ENCODE peak calls at places on chromosomes 16 and 17, in four cellular contexts. I is GM12891, V is GM12878, O is HepG2. U is an unnamed sample.

GRCh38 chr17:76994237-76994637 is 126.0 kb downstream of the MGAT5B start:
- DNase-seq in O (no peak), I (no peak), V (no peak), U (no peak)

GRCh38 chr16:86481607-86482006 is 28.7 kb upstream of the FOXF1 start:
- DNase-seq in I (no peak), O (no peak), V (no peak), U (no peak)

GRCh38 chr16:24820522-24820921 is 25.2 kb upstream of the SLC5A11 start:
- DNase-seq in V (no peak), O (no peak), I (no peak), U (no peak)

GRCh38 chr17:79573196-79573929 is 37.5 kb downstream of the RBFOX3 start:
- DNase-seq in V (no peak), O (no peak), I (no peak), U (no peak)

GRCh38 chr16:88548985-88549384 is 21.2 kb upstream of the ZC3H18 start:
- DNase-seq in O (no peak), I (no peak), V (no peak), U (no peak)

GRCh38 chr16:79483336-79483735 is 117.2 kb downstream of the MAF start:
- DNase-seq in V (no peak), I (no peak), O (no peak), U (no peak)

GRCh38 chr17:50719144-50719923 is at the start of gene LUC7L3:
- DNase-seq in V (peak), O (peak), I (peak), U (peak)

GRCh38 chr16:77863250-77863649 is 74.9 kb downstream of the VAT1L start:
- DNase-seq in O (no peak), V (no peak), I (no peak), U (no peak)

GRCh38 chr17:51044964-51045363 is 75.7 kb downstream of the SPAG9 start:
- DNase-seq in I (no peak), V (no peak), O (no peak), U (no peak)

GRCh38 chr17:20273741-20274500 is 193.4 kb downstream of the LGALS9B start:
- DNase-seq in I (no peak), O (no peak), V (no peak), U (no peak)

GRCh38 chr17:35170968-35171771 is 23.0 kb downstream of the SLC35G3 start:
- DNase-seq in I (peak), V (no peak), O (no peak), U (no peak)

GRCh38 chr17:58052951-58053715 is 30.1 kb upstream of the DYNLL2 start:
- DNase-seq in I (no peak), V (no peak), O (no peak), U (no peak)

GRCh38 chr17:74843352-74843627 is 16.4 kb downstream of the GRIN2C start:
- DNase-seq in I (no peak), O (no peak), V (no peak), U (no peak)

GRCh38 chr17:82826956-82827355 is 12.9 kb downstream of the ZNF750 start:
- DNase-seq in V (no peak), O (no peak), I (no peak), U (no peak)

GRCh38 chr16:68367034-68367433 is 56.2 kb downstream of the PRMT7 start:
- DNase-seq in I (no peak), V (no peak), O (peak), U (peak)

GRCh38 chr17:63918305-63918704 is 334 bp downstream of the GH1 start:
- DNase-seq in O (no peak), V (no peak), I (no peak), U (no peak)

GRCh38 chr17:63843387-63844292 is 1.2 kb upstream of the SMARCD2 start:
- DNase-seq in O (no peak), I (no peak), V (peak), U (peak)

GRCh38 chr16:89890886-89891657 is 17.7 kb downstream of the TCF25 start:
- DNase-seq in O (no peak), I (no peak), V (no peak), U (no peak)

GRCh38 chr16:57167951-57168350 is 17.9 kb downstream of the PSME3IP1 start:
- DNase-seq in O (peak), V (no peak), I (no peak), U (no peak)

GRCh38 chr16:88505405-88506082 is 52.5 kb downstream of the ZFPM1 start:
- DNase-seq in O (peak), I (peak), V (no peak), U (peak)

GRCh38 chr16:3092501-3092991 is 6.5 kb downstream of the ZSCAN10 start:
- DNase-seq in V (no peak), O (no peak), I (no peak), U (no peak)

GRCh38 chr17:37821025-37821713 is 76.3 kb upstream of the HNF1B start:
- DNase-seq in V (no peak), I (no peak), O (no peak), U (no peak)

GRCh38 chr17:78502611-78503148 is 74.5 kb downstream of the DNAH17 start:
- DNase-seq in O (no peak), I (no peak), V (no peak), U (no peak)

GRCh38 chr17:81635973-81636504 is 873 bp downstream of the NPLOC4 start:
- DNase-seq in V (no peak), O (no peak), I (no peak), U (no peak)

GRCh38 chr17:52124993-52125392 is 33.5 kb downstream of the CA10 start:
- DNase-seq in I (no peak), O (no peak), V (no peak), U (no peak)

GRCh38 chr17:33241390-33241789 is 51.7 kb downstream of the ASIC2 start:
- DNase-seq in O (no peak), V (no peak), I (no peak), U (no peak)

GRCh38 chr16:3149630-3150345 is 15.0 kb downstream of the ZNF213 start:
- DNase-seq in V (no peak), I (no peak), O (no peak), U (peak)

GRCh38 chr17:63985387-63986140 is 12.6 kb upstream of the PRR29 start:
- DNase-seq in V (no peak), I (no peak), O (no peak), U (no peak)

GRCh38 chr16:73304008-73304814 is 256.3 kb upstream of the ZFHX3 start:
- DNase-seq in V (no peak), O (no peak), I (no peak), U (no peak)

GRCh38 chr16:73301984-73302383 is 254.1 kb upstream of the ZFHX3 start:
- DNase-seq in O (no peak), V (no peak), I (no peak), U (no peak)

GRCh38 chr16:73302942-73303341 is 255.0 kb upstream of the ZFHX3 start:
- DNase-seq in O (no peak), I (no peak), V (no peak), U (no peak)

GRCh38 chr16:73298562-73298961 is 250.6 kb upstream of the ZFHX3 start:
- DNase-seq in O (peak), V (no peak), I (no peak), U (no peak)

GRCh38 chr16:73299349-73299748 is 251.4 kb upstream of the ZFHX3 start:
- DNase-seq in I (no peak), O (no peak), V (no peak), U (no peak)
- TF ChIP-seq POLR2AphosphoS5 in I (no peak), O (no peak), V (no peak), U (no peak)

GRCh38 chr17:40287494-40288369 is at the start of gene CDC6:
- DNase-seq in O (peak), V (peak), I (peak), U (peak)
- TF ChIP-seq POLR2A in O (peak), V (peak), I (peak), U (peak)

DNA sequence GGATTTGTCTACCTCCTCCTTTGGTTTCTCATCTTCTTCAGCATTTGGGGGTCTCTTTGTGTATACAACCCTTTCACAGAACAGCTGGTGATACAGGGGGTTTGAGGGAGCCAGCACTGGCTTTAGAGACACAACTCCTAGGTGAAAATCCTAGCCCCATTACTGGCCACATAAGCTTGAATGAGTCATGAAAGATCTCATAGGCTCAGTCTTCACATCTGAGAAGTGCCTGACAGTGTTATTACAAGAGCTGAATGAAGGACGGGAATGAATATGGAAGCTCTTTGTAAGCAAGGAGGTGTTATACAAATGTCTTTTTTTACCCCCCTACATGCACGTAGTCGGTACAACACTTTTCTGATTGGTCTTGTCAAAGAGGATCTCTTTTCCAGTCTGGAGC is 1.7 kb upstream of the B4GALNT2 start:
- DNase-seq in V (no peak), O (no peak), I (no peak), U (no peak)
- TF ChIP-seq TAF1 in V (no peak), O (no peak), I (no peak), U (no peak)

GRCh38 chr17:68457168-68457538 is at the start of gene WIPI1:
- DNase-seq in O (peak), V (no peak), I (no peak), U (no peak)

GRCh38 chr17:68458260-68459029 is 1.1 kb upstream of the WIPI1 start:
- DNase-seq in V (no peak), O (no peak), I (no peak), U (no peak)

GRCh38 chr17:68456529-68457167 is 648 bp downstream of the WIPI1 start:
- DNase-seq in I (no peak), V (no peak), O (peak), U (no peak)

GRCh38 chr17:68459030-68459376 is 1.7 kb upstream of the WIPI1 start:
- DNase-seq in I (no peak), V (peak), O (no peak), U (no peak)

DNA sequence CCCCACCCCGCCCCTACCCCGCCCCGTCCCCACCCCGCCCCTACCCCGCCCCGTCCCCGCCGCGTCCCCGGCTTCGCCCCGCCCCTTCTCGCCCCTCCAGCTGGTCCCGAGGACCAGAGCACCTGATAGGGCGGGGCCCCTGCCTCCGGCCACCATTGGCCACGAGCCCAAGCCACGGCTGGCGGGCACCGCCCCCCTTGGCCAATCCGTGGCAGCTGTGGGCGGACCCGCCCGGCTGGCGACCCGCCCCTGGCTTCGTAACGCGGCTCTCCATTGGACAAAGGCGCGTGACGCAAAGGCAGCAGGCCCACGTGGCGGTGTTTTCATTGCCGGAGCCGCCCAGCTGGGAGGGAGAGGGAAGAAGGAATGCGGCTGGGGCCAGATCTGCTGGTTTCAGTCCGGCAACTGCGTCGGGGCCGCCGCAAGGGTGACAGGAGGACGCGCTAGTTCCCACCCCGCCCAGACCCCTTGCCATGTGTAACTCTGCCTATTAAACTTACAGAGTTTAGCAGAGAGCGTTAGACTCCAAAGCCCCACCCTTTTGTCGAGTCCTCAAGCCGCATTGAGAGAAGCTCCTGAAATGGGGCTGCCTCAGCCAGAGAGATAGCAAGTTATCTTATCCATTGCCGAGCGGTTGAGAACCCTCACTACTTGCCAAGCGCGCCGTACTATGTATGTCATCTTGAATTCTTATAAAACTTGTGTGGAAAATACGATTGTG is 403 bp upstream of the WIPI1 start:
- DNase-seq in V (peak), O (peak), I (peak), U (peak)
- TF ChIP-seq POLR2AphosphoS5 in V (peak), O (peak), I (peak), U (no peak)

GRCh38 chr17:10738516-10739258 is 8.9 kb upstream of the TMEM220 start:
- DNase-seq in O (peak), V (no peak), I (no peak), U (no peak)

GRCh38 chr17:10735251-10735650 is 5.4 kb upstream of the TMEM220 start:
- DNase-seq in I (no peak), V (no peak), O (no peak), U (no peak)

GRCh38 chr17:10735821-10736220 is 6.0 kb upstream of the TMEM220 start:
- DNase-seq in I (no peak), V (no peak), O (no peak), U (no peak)

GRCh38 chr17:10737786-10738185 is 8.0 kb upstream of the TMEM220 start:
- DNase-seq in I (no peak), O (no peak), V (no peak), U (no peak)

DNA sequence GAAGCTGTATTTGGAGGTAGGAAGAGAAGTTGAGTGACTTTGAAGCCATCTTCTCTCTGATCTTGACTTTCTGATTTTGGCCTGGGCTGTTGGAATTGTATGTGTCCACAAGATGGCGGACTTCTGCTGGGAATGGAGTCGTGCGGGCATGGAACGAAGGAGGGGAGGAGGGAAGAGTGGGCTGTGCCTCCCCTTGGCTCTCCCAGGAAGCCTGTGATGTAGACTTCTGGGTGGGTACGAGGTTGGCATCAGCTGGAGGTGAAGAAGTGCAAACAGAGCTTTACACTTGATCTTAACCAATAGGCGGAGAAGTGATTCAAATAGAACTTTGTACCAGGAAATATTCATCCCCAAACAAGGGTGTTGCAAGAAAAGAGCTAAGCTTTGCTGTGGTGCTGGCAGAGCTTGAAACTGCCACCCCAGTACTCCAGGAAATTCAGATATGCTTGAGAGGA is 7.4 kb upstream of the TMEM220 start:
- DNase-seq in O (peak), V (no peak), I (no peak), U (no peak)
- TF ChIP-seq POLR2A in O (no peak), V (no peak), I (no peak), U (no peak)

DNA sequence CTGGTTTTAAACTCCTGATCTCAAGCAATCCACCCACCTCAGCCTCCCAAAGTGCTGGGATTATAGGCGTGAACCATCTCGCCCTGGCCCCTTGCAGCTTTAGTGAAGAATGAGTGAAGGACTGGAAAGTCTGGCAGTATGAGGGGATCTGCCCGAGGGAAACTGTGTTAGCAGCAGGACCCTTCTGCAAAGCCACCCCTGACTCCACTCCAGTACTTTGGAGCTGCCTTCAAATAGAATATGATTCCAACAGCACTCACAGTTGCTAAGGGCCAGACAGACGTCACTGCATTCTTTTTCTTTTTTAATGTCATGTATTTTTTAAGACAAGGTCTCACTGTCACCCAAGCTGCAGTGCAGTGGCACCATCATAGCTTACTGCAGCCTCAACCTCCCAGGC is 52.3 kb downstream of the KPNA2 start:
- DNase-seq in O (no peak), I (no peak), V (no peak), U (no peak)
- TF ChIP-seq TAF1 in O (no peak), I (no peak), V (no peak), U (no peak)

DNA sequence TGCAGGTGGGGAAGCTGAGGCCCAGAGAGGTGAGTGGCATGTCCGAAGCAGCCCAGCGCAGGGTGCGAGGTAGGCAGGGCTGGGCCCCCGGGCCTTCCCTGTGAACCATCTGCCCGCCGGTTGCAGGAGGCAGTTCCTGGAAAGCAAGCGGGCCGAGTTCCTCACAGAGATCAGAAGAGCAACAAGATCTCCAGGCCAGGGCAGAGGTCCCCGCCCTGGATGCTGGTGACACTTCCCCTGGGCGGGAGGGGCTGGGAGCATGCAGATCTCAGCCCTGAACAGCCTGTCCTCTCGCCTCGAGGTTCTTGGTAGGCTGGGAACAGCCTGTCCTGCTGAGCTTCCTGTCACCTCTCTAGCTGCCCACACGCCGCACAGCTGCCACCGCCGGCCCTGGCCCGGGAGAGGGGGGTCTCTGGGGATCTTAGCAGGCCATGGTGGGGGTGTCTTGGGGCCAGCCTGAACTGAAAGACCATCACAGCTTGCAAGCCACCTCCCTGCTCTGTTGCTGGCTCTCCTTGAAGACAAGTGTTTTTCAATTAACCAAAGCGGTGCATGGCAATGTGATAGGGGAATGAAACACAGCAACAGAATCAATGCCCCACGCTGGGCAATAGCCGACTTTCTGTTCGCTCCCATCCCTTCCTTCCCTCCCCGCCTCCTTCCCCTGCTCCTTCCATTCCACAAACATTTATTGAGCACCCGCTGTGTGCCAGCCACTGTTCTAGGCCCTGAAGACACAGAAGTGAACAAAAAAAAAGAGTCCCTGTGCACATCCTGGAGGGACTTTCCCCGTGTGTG is 31.7 kb downstream of the SOCS1 start:
- DNase-seq in V (peak), O (peak), I (peak), U (peak)
- TF ChIP-seq POLR2AphosphoS5 in V (no peak), O (no peak), I (no peak), U (no peak)